ENCODE peak calls at places on chromosomes 13 and 19, in seven cellular contexts. U, K, X, Y, I, S and G are unnamed samples.

GRCh38 chr13:44667950-44668349 is 91.8 kb upstream of the TSC22D1 start:
- ATAC-seq in S (no peak), K (no peak), Y (no peak), I (no peak), U (no peak), X (no peak), G (no peak)

GRCh38 chr19:33177417-33177976 is 16.6 kb upstream of the LRP3 start:
- ATAC-seq in S (peak; percentile 75), X (no peak), K (no peak), I (peak; percentile 33), Y (no peak), U (peak; percentile 42), G (no peak)

GRCh38 chr19:23343434-23344010 is 51.7 kb downstream of the ZNF91 start:
- ATAC-seq in I (no peak), S (no peak), X (no peak), Y (no peak), U (peak; percentile 19), K (no peak), G (no peak)

GRCh38 chr19:39126593-39127187 is 1.1 kb downstream of the PAK4 start:
- ATAC-seq in S (no peak), U (peak; percentile 77), Y (no peak), X (no peak), K (peak; percentile 67), I (peak; percentile 87), G (peak; percentile 35)

GRCh38 chr13:42028113-42028799 is 20.2 kb upstream of the DGKH start:
- ATAC-seq in S (no peak), Y (no peak), X (no peak), K (no peak), U (peak; percentile 98), I (peak; percentile 100), G (peak; percentile 22)

GRCh38 chr13:97588993-97589392 is 155.0 kb downstream of the RAP2A start:
- ATAC-seq in I (no peak), K (no peak), S (no peak), X (no peak), Y (no peak), U (no peak), G (no peak)

GRCh38 chr13:32905864-32906180 is 110.4 kb upstream of the KL start:
- ATAC-seq in K (no peak), U (no peak), X (no peak), Y (peak; percentile 29), I (no peak), S (no peak), G (no peak)

GRCh38 chr13:39503048-39503447 is 99.9 kb downstream of the LHFPL6 start:
- ATAC-seq in Y (no peak), U (no peak), I (no peak), K (no peak), X (no peak), S (no peak), G (no peak)

GRCh38 chr13:113979791-113980471 is 6.1 kb upstream of the C13orf46 start:
- ATAC-seq in S (peak; percentile 21), K (no peak), I (no peak), U (no peak), Y (no peak), X (no peak), G (no peak)

GRCh38 chr13:66576381-66576780 is 653.8 kb downstream of the PCDH9 start:
- ATAC-seq in Y (no peak), S (no peak), U (peak; percentile 70), I (no peak), K (no peak), X (no peak), G (no peak)

GRCh38 chr19:48364564-48365363 is 597 bp downstream of the SYNGR4 start:
- ATAC-seq in I (no peak), U (no peak), S (no peak), X (no peak), K (no peak), Y (no peak), G (no peak)

GRCh38 chr13:98945863-98946605 is 31.8 kb downstream of the DOCK9 start:
- ATAC-seq in K (no peak), S (no peak), U (no peak), I (no peak), Y (no peak), X (no peak), G (no peak)

GRCh38 chr19:36030264-36031148 is 2.2 kb downstream of the CLIP3 start:
- ATAC-seq in I (no peak), Y (no peak), X (no peak), U (no peak), S (no peak), K (no peak), G (no peak)

GRCh38 chr13:112969692-112970338 is 801 bp downstream of the MCF2L start:
- ATAC-seq in U (peak; percentile 11), Y (no peak), I (peak; percentile 50), X (no peak), K (no peak), S (no peak), G (no peak)

GRCh38 chr13:44368599-44369368 is 4.8 kb upstream of the SERP2 start:
- ATAC-seq in U (peak; percentile 72), X (no peak), I (no peak), S (no peak), K (no peak), Y (no peak), G (no peak)

GRCh38 chr19:52196256-52196967 is 6.6 kb downstream of the PPP2R1A start:
- ATAC-seq in I (no peak), K (no peak), U (no peak), S (no peak), X (no peak), Y (no peak), G (no peak)